ENCODE peak calls at places on chromosomes 1 and 21, in eight cellular contexts. N, Z, C, I, S, K, B and Y are unnamed samples.

GRCh38 chr1:237760981-237761380 is 129.7 kb downstream of the ZP4 start:
- DNase-seq in N (no peak), Z (no peak), C (no peak), I (no peak), S (no peak), K (no peak), B (no peak), Y (no peak)

GRCh38 chr1:241888232-241888631 is 40.2 kb downstream of the EXO1 start:
- DNase-seq in N (no peak), Z (no peak), C (no peak), I (no peak), S (no peak), K (no peak), B (no peak), Y (no peak)

GRCh38 chr1:99264201-99265021 is at the start of gene PLPPR4:
- DNase-seq in N (peak; percentile 27), Z (no peak), C (no peak), I (peak; percentile 79), S (peak; percentile 21), K (peak; percentile 56), B (peak; percentile 31), Y (no peak)

GRCh38 chr1:44649788-44650158 is 24.5 kb downstream of the TMEM53 start:
- DNase-seq in N (no peak), Z (no peak), C (no peak), I (no peak), S (no peak), K (no peak), B (no peak), Y (no peak)

GRCh38 chr1:212545941-212546638 is 62.5 kb upstream of the ATF3 start:
- DNase-seq in N (no peak), Z (no peak), C (no peak), I (no peak), S (no peak), K (no peak), B (no peak), Y (no peak)

GRCh38 chr1:19484793-19485361 is 462 bp downstream of the CAPZB start:
- DNase-seq in N (no peak), Z (no peak), C (no peak), I (no peak), S (peak; percentile 50), K (peak; percentile 49), B (no peak), Y (no peak)

GRCh38 chr1:31702836-31703404 is 897 bp downstream of the COL16A1 start:
- DNase-seq in N (no peak), Z (no peak), C (no peak), I (no peak), S (no peak), K (no peak), B (no peak), Y (no peak)

GRCh38 chr1:153534933-153535663 is 693 bp downstream of the S100A6 start:
- DNase-seq in N (peak; percentile 57), Z (no peak), C (peak; percentile 13), I (peak; percentile 85), S (peak; percentile 46), K (peak; percentile 85), B (peak; percentile 77), Y (no peak)

GRCh38 chr1:228646717-228647522 is 88.4 kb upstream of the RHOU start:
- DNase-seq in N (peak; percentile 32), Z (peak; percentile 41), C (no peak), I (no peak), S (no peak), K (peak; percentile 45), B (no peak), Y (peak; percentile 33)

GRCh38 chr1:181152892-181153633 is 64.6 kb downstream of the IER5 start:
- DNase-seq in N (peak; percentile 85), Z (peak; percentile 89), C (no peak), I (peak; percentile 90), S (peak; percentile 70), K (peak; percentile 71), B (peak; percentile 74), Y (peak; percentile 65)

GRCh38 chr1:56064705-56065104 is 514.7 kb downstream of the PLPP3 start:
- DNase-seq in N (no peak), Z (no peak), C (no peak), I (no peak), S (no peak), K (no peak), B (no peak), Y (no peak)

GRCh38 chr1:180181048-180181447 is 26.4 kb downstream of the QSOX1 start:
- DNase-seq in N (no peak), Z (no peak), C (no peak), I (no peak), S (no peak), K (peak; percentile 22), B (no peak), Y (no peak)

GRCh38 chr21:25717491-25718139 is 17.1 kb downstream of the ATP5PF start:
- DNase-seq in N (no peak), Z (no peak), C (no peak), I (no peak), S (no peak), K (no peak), B (no peak), Y (no peak)

DNA sequence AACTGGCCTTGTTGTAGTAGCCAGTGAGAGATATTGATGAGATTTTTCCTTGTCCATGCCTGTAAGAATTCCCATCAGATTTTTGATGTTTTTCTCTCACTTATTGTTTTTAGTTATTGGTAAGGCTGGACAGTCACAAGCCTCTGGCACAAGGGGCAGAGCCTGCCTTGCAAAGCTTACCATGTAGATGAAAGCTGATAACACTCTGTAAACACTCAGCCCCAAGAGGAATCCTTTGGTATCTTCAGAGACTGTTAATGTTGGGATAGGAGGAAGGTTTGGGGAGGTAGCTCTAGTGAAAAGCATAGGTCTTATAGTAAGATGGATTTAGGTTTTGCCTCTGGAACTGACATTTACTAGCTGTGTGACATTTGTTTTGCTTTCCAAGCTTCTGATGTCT is 37.7 kb downstream of the MARK1 start:
- DNase-seq in N (no peak), Z (no peak), C (no peak), I (no peak), S (no peak), K (no peak), B (no peak), Y (no peak)
- TF ChIP-seq CTCF in N (no peak), Z (no peak), C (no peak), I (no peak), S (no peak), K (no peak), B (no peak), Y (no peak)

GRCh38 chr1:2363847-2364513 is 27.4 kb downstream of the MORN1 start:
- DNase-seq in N (no peak), Z (no peak), C (no peak), I (no peak), S (no peak), K (no peak), B (no peak), Y (no peak)
- TF ChIP-seq CTCF in N (no peak), Z (no peak), C (no peak), I (no peak), S (no peak), K (no peak), B (no peak), Y (no peak)

DNA sequence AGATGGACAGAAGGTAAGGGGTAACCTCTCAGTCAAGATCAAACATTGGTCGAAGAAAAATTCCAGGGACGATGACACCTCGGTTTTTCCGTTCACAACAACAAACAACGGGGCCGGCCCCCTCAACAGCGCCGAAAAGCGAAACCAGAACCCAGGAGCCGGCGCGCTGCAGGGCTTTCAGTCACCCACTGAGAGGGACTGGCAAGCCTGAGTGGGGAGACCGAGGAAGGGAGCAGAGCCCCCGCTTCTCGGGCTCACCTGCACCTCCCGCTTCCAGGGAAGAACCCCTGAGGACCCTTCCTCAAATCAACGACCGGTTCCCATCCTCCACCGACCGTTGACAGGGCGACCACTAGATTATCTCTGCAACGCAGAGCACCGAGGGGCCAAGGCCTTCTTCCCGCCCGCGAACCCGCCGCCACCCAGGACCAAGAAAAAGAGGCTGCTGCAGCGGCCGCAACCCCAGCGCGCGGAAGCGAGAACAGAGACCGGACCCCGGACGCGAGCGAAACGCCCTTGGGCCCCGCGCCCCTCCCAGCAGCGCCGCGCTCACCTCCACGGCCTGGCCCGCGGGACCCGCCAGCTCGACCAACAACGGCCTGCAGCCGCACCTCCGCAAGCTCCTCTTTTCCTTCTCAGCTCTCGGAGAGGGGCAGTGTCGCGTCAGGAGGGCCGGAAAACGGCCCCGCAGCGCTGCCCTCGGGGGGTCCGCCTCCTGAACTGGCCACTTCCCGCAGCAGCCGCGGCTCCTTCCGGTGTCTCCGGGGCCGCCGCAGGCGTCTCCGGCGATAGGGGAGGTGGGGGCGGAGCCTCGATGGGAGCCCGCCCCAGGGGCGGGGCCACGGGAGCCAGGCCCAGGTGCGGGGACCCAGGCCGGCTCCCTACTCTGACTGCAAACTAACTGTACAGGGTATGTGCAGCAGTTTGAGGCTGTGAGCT is at the start of gene USP33:
- DNase-seq in N (peak; percentile 91), Z (peak; percentile 89), C (peak; percentile 85), I (peak; percentile 76), S (peak; percentile 87), K (peak; percentile 91), B (peak; percentile 88), Y (peak; percentile 94)
- TF ChIP-seq CTCF in N (no peak), Z (no peak), C (no peak), I (no peak), S (no peak), K (no peak), B (no peak), Y (no peak)

DNA sequence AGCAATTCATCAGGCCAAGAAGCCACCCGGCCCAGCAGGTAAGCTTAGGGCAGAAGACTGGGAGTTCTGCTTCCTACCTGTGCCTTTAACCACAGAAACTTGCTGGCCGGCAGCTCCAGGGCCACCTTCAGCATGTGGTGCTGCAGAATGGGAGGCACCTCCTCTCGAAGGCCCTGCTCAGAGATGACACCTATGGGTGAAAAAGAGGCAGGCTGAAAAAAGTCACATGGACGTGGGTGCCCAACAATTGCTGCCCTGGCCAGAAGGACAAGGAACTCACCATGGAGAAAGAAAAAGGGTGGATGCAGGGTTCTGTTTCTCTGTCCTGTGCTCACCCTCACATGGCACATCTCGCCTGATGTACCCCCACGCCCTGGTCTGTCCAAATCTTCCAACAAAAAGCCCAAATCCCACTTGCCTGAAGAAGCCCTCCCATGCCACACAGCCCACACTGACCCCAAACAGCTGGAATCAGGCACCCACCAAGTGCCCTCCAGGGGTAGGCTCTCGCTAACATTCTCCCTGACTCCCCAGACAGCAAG is 33.0 kb downstream of the URB1 start:
- DNase-seq in N (no peak), Z (no peak), C (no peak), I (no peak), S (no peak), K (no peak), B (no peak), Y (no peak)
- TF ChIP-seq CTCF in N (no peak), Z (peak; percentile 10), C (no peak), I (no peak), S (no peak), K (no peak), B (no peak), Y (no peak)

GRCh38 chr1:24317081-24317480 is 2.1 kb upstream of the GRHL3 start:
- DNase-seq in N (no peak), Z (no peak), C (no peak), I (no peak), S (no peak), K (no peak), B (no peak), Y (no peak)

GRCh38 chr1:24318988-24319863 is at the start of gene GRHL3:
- DNase-seq in N (peak; percentile 75), Z (no peak), C (no peak), I (no peak), S (peak; percentile 58), K (peak; percentile 58), B (peak; percentile 41), Y (peak; percentile 35)

GRCh38 chr1:24315391-24315790 is 3.8 kb upstream of the GRHL3 start:
- DNase-seq in N (no peak), Z (no peak), C (no peak), I (no peak), S (no peak), K (no peak), B (no peak), Y (no peak)

GRCh38 chr1:24318238-24318987 is 744 bp upstream of the GRHL3 start:
- DNase-seq in N (no peak), Z (no peak), C (no peak), I (no peak), S (no peak), K (no peak), B (no peak), Y (no peak)

GRCh38 chr1:24316659-24317058 is 2.5 kb upstream of the GRHL3 start:
- DNase-seq in N (no peak), Z (no peak), C (no peak), I (no peak), S (no peak), K (no peak), B (no peak), Y (no peak)
- TF ChIP-seq CTCF in N (no peak), Z (no peak), C (no peak), I (no peak), S (no peak), K (no peak), B (no peak), Y (no peak)